ENCODE peak calls at places on chromosomes 13 and 19, in eight cellular contexts. K, P, G, F, B, A, X and Y are unnamed samples. For H3K4me1, the result is how much of the 10 kb centered on the place peaks cover.

GRCh38 chr13:42633495-42633894 is 59.5 kb downstream of the TNFSF11 start:
- DNase-seq in K (no peak), P (peak), G (no peak), F (no peak), B (no peak), A (no peak), X (no peak), Y (no peak)

GRCh38 chr13:112652512-112653458 is 37.1 kb upstream of the ATP11A start:
- DNase-seq in K (peak), P (no peak), G (no peak), F (no peak), B (no peak), A (no peak), X (no peak), Y (no peak)

GRCh38 chr19:18594096-18594823 is 5.7 kb downstream of the REX1BD start:
- DNase-seq in K (peak), P (peak), G (peak), F (no peak), B (peak), A (peak), X (peak), Y (peak)

GRCh38 chr19:49820125-49820524 is 2.0 kb downstream of the MED25 start:
- DNase-seq in K (no peak), P (no peak), G (no peak), F (no peak), B (no peak), A (no peak), X (no peak), Y (no peak)

GRCh38 chr19:8438236-8438635 is 6.5 kb upstream of the HNRNPM start:
- DNase-seq in K (no peak), P (no peak), G (no peak), F (no peak), B (no peak), A (peak), X (no peak), Y (no peak)

GRCh38 chr13:36559388-36559787 is 114.4 kb upstream of the SERTM1 start:
- DNase-seq in K (no peak), P (no peak), G (no peak), F (no peak), B (no peak), A (no peak), X (no peak), Y (no peak)

GRCh38 chr19:49850221-49850486 is 805 bp upstream of the PTOV1 start:
- DNase-seq in K (no peak), P (no peak), G (no peak), F (no peak), B (no peak), A (peak), X (no peak), Y (no peak)

GRCh38 chr19:9981406-9982260 is 28.7 kb downstream of the COL5A3 start:
- DNase-seq in K (no peak), P (no peak), G (no peak), F (no peak), B (no peak), A (no peak), X (no peak), Y (no peak)

GRCh38 chr19:46016426-46017094 is 6.3 kb downstream of the PGLYRP1 start:
- DNase-seq in K (peak), P (peak), G (peak), F (no peak), B (peak), A (peak), X (peak), Y (peak)

DNA sequence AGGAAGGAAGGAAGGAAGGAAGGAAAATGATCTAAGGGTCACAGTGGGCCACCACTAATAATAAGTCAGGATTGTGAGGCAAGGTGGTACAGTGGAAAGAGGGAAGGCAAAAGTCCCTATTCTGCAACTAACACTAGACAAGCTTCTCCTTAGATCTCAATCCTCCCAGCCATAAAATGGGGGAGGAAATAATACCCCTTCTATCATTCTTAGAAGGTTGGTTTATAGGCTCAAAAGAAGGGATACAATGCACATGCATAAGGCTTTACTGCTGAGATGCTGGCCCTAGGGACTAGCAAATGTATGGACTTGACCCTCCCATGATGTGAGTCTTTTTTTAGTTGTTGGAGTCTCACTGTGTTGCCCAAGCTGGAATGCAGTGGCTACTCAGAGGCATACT is 167.7 kb upstream of the ZNF507 start:
- DNase-seq in K (no peak), P (no peak), G (no peak), F (no peak), B (no peak), A (no peak), X (no peak), Y (no peak)
- TF ChIP-seq POLR2A in K (no peak), P (no peak), G (no peak), F (no peak), B (no peak), A (no peak), X (no peak), Y (no peak)

GRCh38 chr19:15300533-15301194 is 31.7 kb downstream of the BRD4 start:
- DNase-seq in K (no peak), P (peak), G (no peak), F (no peak), B (no peak), A (no peak), X (no peak), Y (no peak)
- H3K4me1 ChIP-seq in K (under half), P (under half), G (half or more), F (half or more), B (half or more), A (half or more), X (under half), Y (half or more)

DNA sequence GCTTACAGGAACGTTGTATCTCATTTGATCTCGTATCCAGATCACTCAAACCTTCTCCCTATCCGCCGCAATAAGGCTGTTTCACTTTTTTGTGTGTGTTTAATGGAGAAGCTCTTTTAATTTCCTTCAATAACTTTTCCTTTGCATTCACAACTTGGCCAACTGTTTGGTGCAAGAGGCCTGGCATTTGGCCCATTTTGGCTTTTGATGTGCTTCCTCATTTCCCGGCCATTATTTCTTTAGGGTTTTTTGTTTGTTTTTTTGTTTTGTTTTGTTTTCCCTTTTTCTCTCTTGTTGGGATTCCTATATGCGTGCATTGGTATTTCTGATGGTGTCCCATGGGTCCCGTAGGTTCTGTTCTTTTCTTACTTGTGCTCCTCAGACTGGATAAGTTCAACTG is 6.1 kb upstream of the UPF3A start:
- DNase-seq in K (no peak), P (no peak), G (no peak), F (no peak), B (no peak), A (no peak), X (no peak), Y (no peak)
- H3K4me3 ChIP-seq in K (no peak), P (no peak), G (no peak), F (no peak), B (no peak), A (no peak), X (no peak), Y (no peak)

GRCh38 chr19:2413629-2414028 is 13.8 kb downstream of the TIMM13 start:
- DNase-seq in K (no peak), P (no peak), G (no peak), F (no peak), B (no peak), A (no peak), X (no peak), Y (no peak)
- TF ChIP-seq POLR2A in K (no peak), P (no peak), G (no peak), F (no peak), B (no peak), A (no peak), X (no peak), Y (no peak)

GRCh38 chr19:3612901-3613741 is 6.4 kb upstream of the TBXA2R start:
- DNase-seq in K (no peak), P (no peak), G (no peak), F (no peak), B (no peak), A (peak), X (no peak), Y (no peak)

GRCh38 chr19:3615524-3616135 is 9.0 kb upstream of the TBXA2R start:
- DNase-seq in K (no peak), P (no peak), G (no peak), F (no peak), B (no peak), A (no peak), X (no peak), Y (no peak)

GRCh38 chr19:3614858-3615505 is 8.3 kb upstream of the TBXA2R start:
- DNase-seq in K (no peak), P (no peak), G (no peak), F (no peak), B (no peak), A (no peak), X (no peak), Y (no peak)

GRCh38 chr19:3612330-3612729 is 5.7 kb upstream of the TBXA2R start:
- DNase-seq in K (no peak), P (no peak), G (no peak), F (no peak), B (no peak), A (no peak), X (no peak), Y (no peak)

GRCh38 chr19:3613765-3614661 is 7.3 kb upstream of the TBXA2R start:
- DNase-seq in K (no peak), P (no peak), G (no peak), F (no peak), B (no peak), A (peak), X (no peak), Y (no peak)
- H3K4me1 ChIP-seq in K (under half), P (under half), G (under half), F (under half), B (under half), A (half or more), X (under half), Y (under half)

GRCh38 chr19:5803441-5803751 is 1.5 kb upstream of the NRTN start:
- DNase-seq in K (no peak), P (no peak), G (no peak), F (no peak), B (no peak), A (no peak), X (no peak), Y (no peak)

GRCh38 chr19:5803752-5804515 is 933 bp upstream of the NRTN start:
- DNase-seq in K (peak), P (peak), G (peak), F (no peak), B (peak), A (peak), X (peak), Y (peak)

GRCh38 chr19:5806133-5806489 is 1.2 kb downstream of the NRTN start:
- DNase-seq in K (no peak), P (no peak), G (no peak), F (no peak), B (no peak), A (no peak), X (no peak), Y (no peak)

GRCh38 chr19:5805465-5806132 is 732 bp downstream of the NRTN start:
- DNase-seq in K (peak), P (peak), G (peak), F (no peak), B (peak), A (peak), X (no peak), Y (peak)

DNA sequence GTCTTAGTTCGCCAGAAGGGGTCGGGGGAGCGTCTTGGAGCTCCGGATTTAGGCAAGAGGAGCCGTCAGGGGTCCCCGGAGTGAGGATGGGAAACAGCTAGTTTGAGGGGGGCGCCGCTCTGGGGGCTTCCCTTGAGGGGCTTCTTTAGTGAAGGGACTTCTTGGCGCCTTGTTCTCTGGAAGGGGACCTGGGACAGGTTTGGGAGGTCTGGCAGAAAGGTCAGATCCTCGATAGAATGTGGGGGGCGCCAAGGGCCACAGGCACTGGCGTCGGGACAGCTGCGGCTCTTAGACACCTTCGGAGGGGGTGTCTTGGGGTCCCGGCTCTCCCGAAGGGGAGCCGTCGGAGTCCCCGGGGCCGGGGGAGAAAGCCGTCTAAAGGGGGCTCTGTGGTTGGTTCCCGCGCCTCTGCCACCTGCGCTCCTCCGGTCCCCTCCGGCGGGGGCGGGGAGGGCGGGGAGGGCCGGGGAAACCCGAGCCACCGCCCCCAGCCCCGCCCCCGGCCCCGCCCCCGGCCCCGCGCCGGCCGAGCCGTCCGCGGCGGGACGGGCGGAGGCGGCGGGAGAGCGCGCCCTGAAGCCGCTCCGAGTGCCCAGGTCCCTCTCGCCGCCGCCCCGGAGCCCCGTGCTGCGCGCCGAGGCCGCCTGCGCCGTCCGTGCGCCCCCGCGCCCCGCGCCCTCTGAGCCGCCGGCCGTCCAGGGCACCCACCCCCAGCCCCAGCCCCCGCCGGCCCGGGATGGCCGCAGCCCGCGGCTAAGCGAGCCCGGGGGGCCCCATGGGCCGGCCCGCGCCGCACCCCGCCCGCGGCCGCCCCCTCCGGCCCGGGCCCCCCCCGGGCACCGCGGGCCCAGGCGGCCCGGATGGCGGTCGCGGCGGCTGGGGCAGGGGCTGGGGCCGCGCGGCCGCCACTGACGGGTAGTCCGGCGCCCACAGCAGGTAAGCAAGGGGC is at the start of gene NRTN:
- DNase-seq in K (no peak), P (no peak), G (peak), F (no peak), B (peak), A (peak), X (no peak), Y (no peak)
- H3K4me3 ChIP-seq in K (peak), P (peak), G (peak), F (peak), B (peak), A (peak), X (no peak), Y (no peak)